ENCODE peak calls at places on chromosomes 11 and 22, in five cellular contexts. P, A, D, V and I are unnamed samples.

GRCh38 chr11:123264431-123264780 is 69.4 kb upstream of the CLMP start:
- DNase-seq in P (no peak), A (no peak), D (no peak), V (no peak), I (no peak)

GRCh38 chr11:44256673-44257291 is 53.2 kb downstream of the ALX4 start:
- DNase-seq in P (no peak), A (no peak), D (no peak), V (no peak), I (no peak)

GRCh38 chr11:89487016-89487415 is 4.2 kb downstream of the NOX4 start:
- DNase-seq in P (peak), A (peak), D (no peak), V (no peak), I (no peak)

GRCh38 chr11:65208785-65209710 is 27.3 kb downstream of the CAPN1 start:
- DNase-seq in P (no peak), A (no peak), D (no peak), V (no peak), I (no peak)

GRCh38 chr11:1305063-1305495 is 4.4 kb downstream of the TOLLIP start:
- DNase-seq in P (no peak), A (no peak), D (no peak), V (no peak), I (no peak)

GRCh38 chr11:73426184-73426845 is 50.1 kb downstream of the RELT start:
- DNase-seq in P (no peak), A (peak), D (no peak), V (no peak), I (no peak)

GRCh38 chr22:19703869-19704268 is 10.4 kb upstream of the SEPTIN5 start:
- DNase-seq in P (no peak), A (no peak), D (no peak), V (no peak), I (no peak)

GRCh38 chr11:44848203-44848962 is 102.3 kb downstream of the TP53I11 start:
- DNase-seq in P (no peak), A (no peak), D (no peak), V (no peak), I (no peak)

GRCh38 chr22:44180706-44181032 is at the start of gene PARVG:
- DNase-seq in P (no peak), A (no peak), D (peak), V (peak), I (no peak)

GRCh38 chr11:84924290-84924689 is 702.9 kb downstream of the DLG2 start:
- DNase-seq in P (no peak), A (no peak), D (no peak), V (no peak), I (no peak)

GRCh38 chr11:132962026-132962425 is 570.3 kb downstream of the OPCML start:
- DNase-seq in P (peak), A (peak), D (no peak), V (no peak), I (no peak)

GRCh38 chr11:58024601-58025091 is 965 bp downstream of the OR9Q1 start:
- DNase-seq in P (no peak), A (peak), D (no peak), V (no peak), I (peak)

GRCh38 chr11:13761712-13762111 is 93.2 kb downstream of the FAR1 start:
- DNase-seq in P (peak), A (peak), D (no peak), V (no peak), I (no peak)

GRCh38 chr11:93567406-93567819 is 24.2 kb upstream of the SMCO4 start:
- DNase-seq in P (no peak), A (peak), D (no peak), V (no peak), I (peak)